ENCODE peak calls at places on chromosome 1, in six cellular contexts. A is cardiac muscle cell; C is A172; I is NCI-H510A treated with DMSO at 0.1 percent for 48 hours; Y is stimulated activated CD4-positive, alpha-beta T cell treated with anti-CD3 and anti-CD28 coated beads, TNF-alpha, amount 100 ng/mL, for 1 hour; B is NCI-H1436. Z is an unnamed sample.

GRCh38 chr1:41739061-41739955 is 179.4 kb downstream of the HIVEP3 start:
- DNase-seq in C (peak), B (no peak), I (peak), A (no peak), Y (peak), Z (no peak)

GRCh38 chr1:24329797-24330543 is 10.8 kb downstream of the GRHL3 start:
- DNase-seq in B (no peak), I (no peak), C (no peak), A (no peak), Y (no peak), Z (no peak)

GRCh38 chr1:213425631-213426030 is 374.6 kb downstream of the RPS6KC1 start:
- DNase-seq in C (no peak), I (no peak), B (no peak), A (no peak), Y (no peak), Z (no peak)

GRCh38 chr1:43565600-43566360 is 35.1 kb downstream of the PTPRF start:
- DNase-seq in Y (peak), A (peak), I (peak), B (peak), C (no peak), Z (peak)

GRCh38 chr1:154304664-154305337 is 16.1 kb upstream of the AQP10 start:
- DNase-seq in B (no peak), Y (peak), A (no peak), C (peak), I (no peak), Z (no peak)

GRCh38 chr1:201245082-201245481 is 38.2 kb upstream of the PKP1 start:
- DNase-seq in B (no peak), I (peak), Y (no peak), A (no peak), C (no peak), Z (no peak)

GRCh38 chr1:33097137-33097611 is 16.2 kb downstream of the AZIN2 start:
- DNase-seq in A (no peak), C (peak), B (no peak), Y (no peak), I (no peak), Z (no peak)

GRCh38 chr1:110850632-110851031 is 22.3 kb upstream of the CD53 start:
- DNase-seq in A (no peak), I (no peak), B (no peak), C (no peak), Y (no peak), Z (no peak)

GRCh38 chr1:38741341-38741740 is 118.2 kb downstream of the RRAGC start:
- DNase-seq in A (peak), C (no peak), B (no peak), Y (no peak), I (no peak), Z (no peak)

GRCh38 chr1:41100170-41100569 is 78.6 kb upstream of the SLFNL1 start:
- DNase-seq in B (no peak), I (no peak), A (no peak), C (no peak), Y (no peak), Z (no peak)

GRCh38 chr1:165073402-165074007 is 283.0 kb downstream of the LMX1A start:
- DNase-seq in A (peak), Y (no peak), B (peak), C (peak), I (peak), Z (peak)

GRCh38 chr1:178109348-178110143 is 15.6 kb downstream of the RASAL2 start:
- DNase-seq in I (no peak), C (no peak), Y (no peak), B (no peak), A (no peak), Z (no peak)